ENCODE peak calls at places on chromosomes 7 and 10, in four cellular contexts. H is HepG2, Q is GM12878, F is K562. X is an unnamed sample.
A peak's percentile ranks its signal among the peaks of the same experiment; 100 is the strongest.

GRCh38 chr7:6106140-6106904 is 75.1 kb downstream of the ANKRD61 start:
- DNase-seq in H (peak; percentile 64), Q (no peak), F (no peak), X (no peak)

GRCh38 chr7:8109196-8110022 is 140.8 kb downstream of the GLCCI1 start:
- DNase-seq in H (no peak), Q (no peak), F (no peak), X (no peak)

GRCh38 chr10:18793951-18794350 is 134.7 kb downstream of the ARL5B start:
- DNase-seq in H (peak; percentile 4), Q (no peak), F (no peak), X (peak; percentile 3)

GRCh38 chr10:101575580-101576228 is 12.4 kb downstream of the POLL start:
- DNase-seq in H (no peak), Q (no peak), F (peak; percentile 87), X (no peak)

GRCh38 chr10:1133495-1134045 is 77.4 kb downstream of the WDR37 start:
- DNase-seq in H (no peak), Q (no peak), F (no peak), X (no peak)

GRCh38 chr7:93194368-93194767 is 31.9 kb downstream of the HEPACAM2 start:
- DNase-seq in H (peak; percentile 3), Q (no peak), F (no peak), X (no peak)

GRCh38 chr7:17402628-17403278 is 104.3 kb downstream of the AHR start:
- DNase-seq in H (no peak), Q (peak; percentile 90), F (no peak), X (no peak)

GRCh38 chr10:69218831-69219230 is 1.3 kb upstream of the HKDC1 start:
- DNase-seq in H (no peak), Q (no peak), F (no peak), X (no peak)

GRCh38 chr10:11026761-11027160 is 9.1 kb downstream of the CELF2 start:
- DNase-seq in H (no peak), Q (no peak), F (no peak), X (no peak)

GRCh38 chr7:132275384-132275783 is 300.9 kb downstream of the PLXNA4 start:
- DNase-seq in H (no peak), Q (no peak), F (no peak), X (no peak)

GRCh38 chr7:132614428-132615076 is 38.3 kb upstream of the PLXNA4 start:
- DNase-seq in H (no peak), Q (no peak), F (no peak), X (no peak)

GRCh38 chr10:132468201-132468600 is 69.4 kb upstream of the INPP5A start:
- DNase-seq in H (no peak), Q (no peak), F (no peak), X (no peak)

GRCh38 chr7:69620063-69620462 is 21.8 kb downstream of the AUTS2 start:
- DNase-seq in H (no peak), Q (no peak), F (no peak), X (no peak)

GRCh38 chr10:29412452-29413004 is 123.7 kb downstream of the LYZL1 start:
- DNase-seq in H (peak; percentile 85), Q (no peak), F (no peak), X (no peak)

GRCh38 chr10:6558272-6558671 is 21.8 kb downstream of the PRKCQ start:
- DNase-seq in H (no peak), Q (no peak), F (no peak), X (no peak)

GRCh38 chr7:80596933-80597517 is 41.4 kb upstream of the CD36 start:
- DNase-seq in H (no peak), Q (no peak), F (no peak), X (no peak)

GRCh38 chr10:69123306-69123746 is 652 bp upstream of the VPS26A start:
- DNase-seq in H (peak; percentile 31), Q (no peak), F (peak; percentile 70), X (peak; percentile 77)

GRCh38 chr10:58412502-58412961 is 27.3 kb downstream of the TFAM start:
- DNase-seq in H (peak; percentile 30), Q (no peak), F (no peak), X (peak; percentile 76)

GRCh38 chr7:108805808-108806397 is 236.2 kb downstream of the DNAJB9 start:
- DNase-seq in H (peak; percentile 5), Q (no peak), F (peak; percentile 13), X (peak; percentile 35)

GRCh38 chr10:28429045-28429444 is 103.9 kb upstream of the WAC start:
- DNase-seq in H (no peak), Q (no peak), F (no peak), X (no peak)

GRCh38 chr10:77530011-77530410 is 107.6 kb downstream of the KCNMA1 start:
- DNase-seq in H (no peak), Q (no peak), F (no peak), X (no peak)

GRCh38 chr7:79933144-79933543 is 201.5 kb upstream of the GNAI1 start:
- DNase-seq in H (no peak), Q (no peak), F (no peak), X (no peak)

GRCh38 chr10:103696411-103697145 is 158.8 kb downstream of the SH3PXD2A start:
- DNase-seq in H (no peak), Q (no peak), F (peak; percentile 89), X (peak; percentile 91)

GRCh38 chr10:3980660-3981059 is 195.7 kb upstream of the KLF6 start:
- DNase-seq in H (no peak), Q (no peak), F (no peak), X (no peak)

GRCh38 chr10:12843296-12843945 is 158.1 kb downstream of the CCDC3 start:
- DNase-seq in H (no peak), Q (no peak), F (no peak), X (no peak)

GRCh38 chr7:5428470-5429252 is 5.0 kb upstream of the TNRC18 start:
- DNase-seq in H (peak; percentile 78), Q (no peak), F (peak; percentile 51), X (no peak)

GRCh38 chr10:103481974-103482531 is 3.0 kb upstream of the CALHM3 start:
- DNase-seq in H (peak; percentile 74), Q (no peak), F (peak; percentile 62), X (peak; percentile 88)

GRCh38 chr10:102344067-102344466 is 51.4 kb upstream of the NFKB2 start:
- DNase-seq in H (no peak), Q (no peak), F (no peak), X (no peak)

GRCh38 chr10:91643700-91644099 is 10.8 kb upstream of the PPP1R3C start:
- DNase-seq in H (peak; percentile 24), Q (no peak), F (no peak), X (peak; percentile 66)

GRCh38 chr10:93542358-93542791 is 24.1 kb upstream of the FFAR4 start:
- DNase-seq in H (no peak), Q (no peak), F (no peak), X (no peak)

GRCh38 chr7:156764016-156764669 is 123.6 kb downstream of the RNF32 start:
- DNase-seq in H (peak; percentile 68), Q (no peak), F (peak; percentile 78), X (peak; percentile 69)

GRCh38 chr7:44564606-44565005 is 9.1 kb downstream of the DDX56 start:
- DNase-seq in H (no peak), Q (no peak), F (no peak), X (no peak)

GRCh38 chr7:44565097-44565794 is 8.5 kb downstream of the DDX56 start:
- DNase-seq in H (peak; percentile 44), Q (no peak), F (peak; percentile 70), X (peak; percentile 59)

GRCh38 chr7:44561481-44561880 is 12.2 kb downstream of the DDX56 start:
- DNase-seq in H (no peak), Q (no peak), F (no peak), X (no peak)

GRCh38 chr7:44561962-44562621 is 11.6 kb downstream of the DDX56 start:
- DNase-seq in H (peak; percentile 87), Q (no peak), F (peak; percentile 75), X (peak; percentile 69)

DNA sequence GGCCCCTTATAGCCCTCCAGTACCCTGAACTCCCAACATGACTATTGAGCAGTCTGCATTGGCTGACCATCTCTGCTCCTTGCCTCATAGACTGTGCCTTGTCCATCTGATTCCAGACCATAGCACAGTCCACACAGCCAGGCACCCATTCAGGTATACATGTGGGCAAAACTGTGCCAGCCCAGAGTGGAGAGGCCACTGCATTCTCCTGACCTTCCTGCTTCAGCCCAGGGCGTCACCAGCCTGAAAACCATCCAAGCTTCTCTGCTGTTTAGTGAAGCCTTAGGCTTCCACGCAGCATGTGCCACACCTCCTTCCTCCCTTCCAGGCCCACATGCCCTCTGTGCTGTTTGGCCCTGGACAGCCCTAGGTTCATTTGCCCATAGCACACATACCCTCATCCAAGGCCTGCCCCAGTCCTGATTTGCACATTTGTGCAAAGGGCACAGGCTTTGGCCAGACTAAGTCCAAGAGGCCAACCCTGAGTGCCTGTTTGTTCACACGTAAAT is 10.5 kb downstream of the DDX56 start:
- DNase-seq in H (no peak), Q (no peak), F (no peak), X (no peak)
- TF ChIP-seq USF2 in H (no peak), Q (no peak), F (no peak), X (no peak)

GRCh38 chr7:158827411-158828342 is 1.6 kb downstream of the ESYT2 start:
- DNase-seq in H (no peak), Q (no peak), F (peak; percentile 29), X (peak; percentile 44)

GRCh38 chr7:158825628-158826289 is 3.5 kb downstream of the ESYT2 start:
- DNase-seq in H (peak; percentile 55), Q (no peak), F (no peak), X (no peak)

GRCh38 chr7:158820656-158821055 is 8.7 kb downstream of the ESYT2 start:
- DNase-seq in H (no peak), Q (no peak), F (no peak), X (no peak)

GRCh38 chr7:158821173-158822021 is 7.9 kb downstream of the ESYT2 start:
- DNase-seq in H (peak; percentile 55), Q (no peak), F (peak; percentile 54), X (peak; percentile 81)

DNA sequence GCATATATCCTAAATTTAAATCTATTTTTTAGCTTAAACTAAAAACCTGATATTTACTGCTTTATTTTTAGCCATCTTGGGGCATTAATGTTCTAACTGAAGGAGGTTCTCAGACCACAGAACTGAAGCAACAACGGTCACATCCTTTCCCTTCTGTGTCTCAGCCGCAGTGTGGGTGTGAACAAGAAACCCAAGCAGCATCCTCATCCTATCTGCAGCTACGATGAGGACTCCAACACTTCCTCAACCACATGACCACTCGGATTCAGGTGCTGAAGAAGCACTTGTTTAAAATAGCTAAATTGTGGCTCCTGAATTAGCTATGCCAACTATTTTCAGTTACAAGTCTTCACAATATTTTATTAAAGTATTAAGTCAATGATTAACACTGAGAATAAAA is 5.3 kb downstream of the ESYT2 start:
- DNase-seq in H (no peak), Q (peak; percentile 61), F (no peak), X (no peak)
- TF ChIP-seq SMC3 in H (no peak), Q (no peak), F (no peak), X (no peak)

GRCh38 chr10:47239211-47239610 is 60.8 kb upstream of the GDF10 start:
- DNase-seq in H (no peak), Q (no peak), F (no peak), X (no peak)
- TF ChIP-seq POLR2AphosphoS2 in H (no peak), Q (no peak), F (no peak), X (no peak)

DNA sequence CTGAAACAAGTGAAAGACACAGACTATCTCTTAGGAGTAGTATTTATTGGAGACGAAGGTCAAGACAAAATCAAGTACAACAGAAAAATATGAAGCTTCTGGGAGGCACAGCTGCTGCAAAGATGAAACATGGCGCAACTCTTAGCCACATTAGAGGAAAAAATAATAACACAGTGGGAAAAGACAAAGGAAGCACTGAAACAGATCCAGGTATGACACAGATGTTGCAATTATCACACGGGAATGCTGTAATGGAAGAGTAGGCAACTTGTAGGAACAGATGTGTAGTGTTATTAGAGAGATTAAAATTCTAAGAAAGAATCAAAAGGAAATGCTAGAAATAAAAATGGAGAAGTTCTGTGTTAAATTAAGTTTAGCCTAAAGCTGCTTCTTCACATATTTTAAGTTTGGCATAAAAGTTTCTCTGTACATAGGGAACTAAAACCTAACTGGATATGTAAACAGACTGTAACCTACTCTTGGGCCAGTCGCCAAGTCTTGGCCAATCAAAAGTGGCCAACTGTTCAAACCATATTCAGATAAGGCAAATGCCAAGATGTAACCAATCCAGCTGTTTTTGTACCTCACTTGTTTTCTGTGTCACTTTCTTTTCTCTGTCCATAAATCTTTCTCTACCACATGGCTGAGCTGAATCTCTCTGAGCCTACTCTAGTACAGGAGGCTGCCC is 1132.0 kb upstream of the LRRTM3 start:
- DNase-seq in H (no peak), Q (no peak), F (no peak), X (peak; percentile 8)
- TF ChIP-seq USF2 in H (no peak), Q (no peak), F (no peak), X (no peak)